ENCODE peak calls at places on chromosome 20, in seven cellular contexts. H is sciatic nerve, K is activated T-cell treated with anti-CD3 and anti-CD28 coated beads for 1 hour, D is cerebellum, U is cardiac muscle cell, F is LoVo, V is foreskin melanocyte. Y is an unnamed sample.
A peak's percentile ranks its signal among the peaks of the same experiment; 100 is the strongest.

GRCh38 chr20:41701596-41702350 is 83.6 kb upstream of the CHD6 start:
- DNase-seq in H (no peak), K (no peak), D (no peak), U (no peak), F (no peak), V (no peak), Y (no peak)

GRCh38 chr20:2692036-2692885 is at the start of gene EBF4:
- DNase-seq in H (peak; percentile 67), K (peak; percentile 15), D (peak; percentile 47), U (peak; percentile 73), F (no peak), V (no peak), Y (no peak)

GRCh38 chr20:37936041-37936440 is 33.1 kb downstream of the VSTM2L start:
- DNase-seq in H (no peak), K (no peak), D (no peak), U (no peak), F (no peak), V (no peak), Y (no peak)

GRCh38 chr20:47875302-47876025 is 90.2 kb upstream of the SULF2 start:
- DNase-seq in H (no peak), K (no peak), D (no peak), U (no peak), F (no peak), V (no peak), Y (no peak)

GRCh38 chr20:64055893-64056638 is 6.6 kb upstream of the SOX18 start:
- DNase-seq in H (no peak), K (no peak), D (no peak), U (no peak), F (no peak), V (no peak), Y (no peak)

GRCh38 chr20:18739785-18740184 is 73.8 kb upstream of the SCP2D1 start:
- DNase-seq in H (no peak), K (no peak), D (no peak), U (peak; percentile 5), F (no peak), V (no peak), Y (no peak)

GRCh38 chr20:63706852-63707557 is 771 bp downstream of the ARFRP1 start:
- DNase-seq in H (peak; percentile 72), K (peak; percentile 54), D (no peak), U (peak; percentile 40), F (peak; percentile 53), V (no peak), Y (peak; percentile 56)

GRCh38 chr20:33812673-33813462 is 1.7 kb downstream of the CHMP4B start:
- DNase-seq in H (no peak), K (no peak), D (no peak), U (peak; percentile 49), F (no peak), V (peak; percentile 24), Y (no peak)

GRCh38 chr20:844473-845225 is 11.1 kb downstream of the FAM110A start:
- DNase-seq in H (peak; percentile 90), K (peak; percentile 90), D (peak; percentile 97), U (peak; percentile 97), F (no peak), V (peak; percentile 88), Y (peak; percentile 45)